ENCODE peak calls at places on chromosomes 11 and 22, in five cellular contexts. L, N, U, R and D are unnamed samples. For H3K4me1, the result is how much of the 10 kb centered on the place peaks cover.

GRCh38 chr11:58658553-58659080 is 36.2 kb downstream of the CNTF start:
- DNase-seq in L (no peak), N (no peak), U (no peak), R (no peak), D (no peak)

GRCh38 chr22:30940655-30941362 is 27.8 kb downstream of the MORC2 start:
- DNase-seq in L (no peak), N (no peak), U (no peak), R (no peak), D (no peak)

GRCh38 chr11:20112291-20113146 is 47.8 kb downstream of the DBX1 start:
- DNase-seq in L (no peak), N (peak), U (no peak), R (peak), D (no peak)

GRCh38 chr22:20438066-20438677 is 547 bp upstream of the SCARF2 start:
- DNase-seq in L (peak), N (no peak), U (no peak), R (no peak), D (no peak)

GRCh38 chr11:15333407-15333806 is 218.7 kb downstream of the INSC start:
- DNase-seq in L (no peak), N (peak), U (no peak), R (no peak), D (no peak)

GRCh38 chr11:115630109-115630700 is 126.0 kb upstream of the CADM1 start:
- DNase-seq in L (no peak), N (peak), U (no peak), R (no peak), D (no peak)

GRCh38 chr11:26851696-26852095 is 129.8 kb upstream of the SLC5A12 start:
- DNase-seq in L (no peak), N (no peak), U (no peak), R (no peak), D (no peak)

GRCh38 chr11:17386331-17387084 is 2.0 kb downstream of the KCNJ11 start:
- DNase-seq in L (peak), N (peak), U (no peak), R (peak), D (no peak)

GRCh38 chr11:122268601-122269130 is 152.7 kb upstream of the BLID start:
- DNase-seq in L (no peak), N (no peak), U (no peak), R (no peak), D (no peak)

GRCh38 chr22:48406161-48406560 is 1421.5 kb downstream of the BRD1 start:
- DNase-seq in L (no peak), N (no peak), U (no peak), R (no peak), D (no peak)

GRCh38 chr22:48405741-48406140 is 1421.9 kb downstream of the BRD1 start:
- DNase-seq in L (no peak), N (no peak), U (no peak), R (no peak), D (no peak)

GRCh38 chr22:48414662-48415061 is 1413.0 kb downstream of the BRD1 start:
- DNase-seq in L (no peak), N (no peak), U (no peak), R (no peak), D (no peak)

GRCh38 chr22:48407256-48407955 is 1420.3 kb downstream of the BRD1 start:
- DNase-seq in L (no peak), N (no peak), U (no peak), R (no peak), D (no peak)

DNA sequence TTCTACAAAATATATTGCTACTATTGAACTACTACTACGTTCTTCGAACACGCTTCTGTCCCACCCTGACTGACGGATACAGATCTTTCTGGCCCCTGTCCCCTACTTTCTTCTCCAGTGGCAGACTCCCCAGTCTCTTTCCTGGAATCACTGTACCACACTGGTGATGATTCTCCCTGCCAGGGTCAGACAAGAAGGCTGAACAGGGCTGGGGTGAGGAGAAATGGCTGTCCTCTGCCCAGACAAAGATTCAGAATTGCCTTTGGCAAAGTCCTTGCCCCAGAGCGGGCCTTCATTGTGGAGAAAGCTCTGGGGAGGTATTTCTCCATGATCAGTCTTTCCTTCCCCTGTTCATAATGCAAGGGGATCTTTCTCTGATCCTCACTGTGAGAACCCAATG is 1417.1 kb downstream of the BRD1 start:
- DNase-seq in L (peak), N (no peak), U (no peak), R (no peak), D (no peak)
- H3K4me1 ChIP-seq in L (under half), N (under half), U (under half), R (under half), D (under half)

GRCh38 chr11:10317281-10317755 is 12.4 kb downstream of the ADM start:
- DNase-seq in L (no peak), N (no peak), U (no peak), R (no peak), D (no peak)
- TF ChIP-seq YY1 in L (no peak), N (no peak), U (no peak), R (no peak), D (no peak)

GRCh38 chr11:61961570-61962212 is 5.7 kb downstream of the FTH1 start:
- DNase-seq in L (no peak), N (no peak), U (no peak), R (no peak), D (no peak)

GRCh38 chr11:61960532-61960931 is 6.9 kb downstream of the FTH1 start:
- DNase-seq in L (no peak), N (no peak), U (no peak), R (no peak), D (no peak)

GRCh38 chr11:61963282-61964057 is 4.0 kb downstream of the FTH1 start:
- DNase-seq in L (no peak), N (no peak), U (peak), R (no peak), D (no peak)

GRCh38 chr11:61963016-61963281 is 4.5 kb downstream of the FTH1 start:
- DNase-seq in L (no peak), N (no peak), U (no peak), R (peak), D (no peak)

DNA sequence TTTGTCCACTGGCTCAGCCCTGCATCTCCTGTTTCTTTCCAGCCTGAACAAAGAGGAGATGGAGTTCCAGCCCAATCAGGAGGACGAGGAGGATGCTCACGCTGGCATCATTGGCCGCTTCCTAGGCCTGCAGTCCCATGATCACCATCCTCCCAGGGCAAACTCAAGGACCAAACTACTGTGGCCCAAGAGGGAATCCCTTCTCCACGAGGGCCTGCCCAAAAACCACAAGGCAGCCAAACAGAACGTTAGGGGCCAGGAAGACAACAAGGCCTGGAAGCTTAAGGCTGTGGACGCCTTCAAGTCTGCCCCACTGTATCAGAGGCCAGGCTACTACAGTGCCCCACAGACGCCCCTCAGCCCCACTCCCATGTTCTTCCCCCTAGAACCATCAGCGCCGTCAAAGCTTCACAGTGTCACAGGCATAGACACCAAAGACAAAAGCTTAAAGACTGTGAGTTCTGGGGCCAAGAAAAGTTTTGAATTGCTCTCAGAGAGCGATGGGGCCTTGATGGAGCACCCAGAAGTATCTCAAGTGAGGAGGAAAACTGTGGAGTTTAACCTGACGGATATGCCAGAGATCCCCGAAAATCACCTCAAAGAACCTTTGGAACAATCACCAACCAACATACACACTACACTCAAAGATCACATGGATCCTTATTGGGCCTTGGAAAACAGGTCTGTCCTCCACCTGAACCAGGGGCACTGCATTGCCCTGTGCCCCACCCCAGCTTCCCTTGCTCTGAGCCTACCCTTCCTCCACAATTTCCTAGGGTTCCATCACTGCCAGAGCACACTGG is 5.0 kb downstream of the FTH1 start:
- DNase-seq in L (no peak), N (no peak), U (no peak), R (no peak), D (no peak)
- H3K4me1 ChIP-seq in L (under half), N (under half), U (under half), R (under half), D (under half)

GRCh38 chr11:36509265-36509664 is 807 bp downstream of the TRAF6 start:
- DNase-seq in L (no peak), N (peak), U (no peak), R (peak), D (no peak)
- TF ChIP-seq YY1 in L (no peak), N (no peak), U (no peak), R (no peak), D (no peak)

GRCh38 chr11:65112226-65112550 is 516 bp downstream of the TM7SF2 start:
- DNase-seq in L (peak), N (no peak), U (no peak), R (no peak), D (no peak)
- H3K4me1 ChIP-seq in L (under half), N (under half), U (under half), R (half or more), D (under half)

DNA sequence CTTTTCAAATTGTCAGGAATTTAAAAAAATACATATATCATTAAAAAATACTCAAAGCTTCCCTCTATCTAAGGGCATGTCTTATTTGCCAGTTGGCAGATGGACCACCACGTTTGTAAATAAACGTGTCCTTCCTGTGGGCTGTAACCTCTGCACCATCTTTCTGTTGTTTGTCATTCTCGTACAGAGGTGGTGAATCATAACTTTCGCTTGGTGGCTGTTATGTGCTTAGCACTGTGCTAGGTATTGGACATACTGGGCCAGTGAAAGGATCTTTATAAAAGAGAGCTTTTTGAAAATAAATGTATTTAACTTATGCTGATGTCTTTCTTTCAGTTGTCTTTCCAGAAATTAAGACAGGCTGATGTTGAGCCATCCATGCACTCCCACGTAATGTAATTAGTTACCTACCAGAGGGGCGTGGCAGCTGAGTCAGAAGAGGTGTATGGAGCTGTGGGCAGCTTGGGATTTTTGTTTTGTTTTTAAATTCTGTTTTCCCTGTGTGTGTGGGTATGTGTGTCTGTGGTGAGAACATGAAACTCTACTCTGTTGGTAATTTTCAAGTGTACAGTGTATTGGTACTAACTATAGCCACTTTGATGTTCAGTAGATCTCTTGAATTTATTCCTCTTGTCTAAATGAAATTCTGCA is 62.7 kb downstream of the TECTA start:
- DNase-seq in L (no peak), N (no peak), U (peak), R (no peak), D (no peak)
- TF ChIP-seq YY1 in L (no peak), N (no peak), U (no peak), R (no peak), D (no peak)

DNA sequence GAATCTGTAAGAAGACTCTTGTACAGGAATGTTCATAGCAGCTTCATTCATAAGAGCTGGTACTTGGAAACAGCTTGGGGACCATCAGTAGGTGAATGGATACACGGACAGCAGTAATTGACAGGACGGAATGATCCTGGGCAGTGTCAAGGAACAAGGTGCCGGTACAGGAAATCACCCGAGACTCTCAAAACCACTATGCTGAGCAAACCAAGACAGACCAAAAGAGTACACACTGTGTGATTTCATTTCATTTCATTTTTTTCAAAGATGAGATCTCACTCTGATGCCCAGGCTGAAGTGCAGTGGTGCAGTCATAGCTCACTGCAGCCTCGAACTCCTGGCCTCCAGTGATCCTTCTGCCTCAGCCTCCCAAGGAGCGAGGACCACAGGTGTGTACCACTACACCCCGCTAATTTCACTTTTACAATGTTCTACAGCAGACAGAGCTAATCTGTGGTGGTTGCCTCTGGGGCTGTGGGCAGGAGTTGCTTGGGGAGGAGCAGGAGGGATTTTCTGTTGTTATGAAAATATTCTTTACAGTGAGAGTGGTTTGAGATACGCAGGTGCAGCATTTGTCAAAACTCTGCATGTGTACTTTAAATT is 15.6 kb downstream of the PARVB start:
- DNase-seq in L (no peak), N (no peak), U (no peak), R (no peak), D (no peak)
- H3K4me1 ChIP-seq in L (under half), N (under half), U (under half), R (under half), D (under half)

GRCh38 chr11:118340437-118340836 is 2.1 kb downstream of the CD3D start:
- DNase-seq in L (no peak), N (no peak), U (no peak), R (no peak), D (no peak)

GRCh38 chr11:118341749-118342489 is 586 bp downstream of the CD3D start:
- DNase-seq in L (no peak), N (no peak), U (no peak), R (no peak), D (no peak)

GRCh38 chr11:118339281-118340045 is 3.0 kb downstream of the CD3D start:
- DNase-seq in L (no peak), N (no peak), U (no peak), R (peak), D (no peak)

GRCh38 chr11:118334746-118335145 is 7.8 kb downstream of the CD3D start:
- DNase-seq in L (no peak), N (no peak), U (no peak), R (no peak), D (no peak)

GRCh38 chr11:118338637-118339061 is 3.9 kb downstream of the CD3D start:
- DNase-seq in L (no peak), N (no peak), U (no peak), R (peak), D (no peak)
- TF ChIP-seq YY1 in L (no peak), N (no peak), U (no peak), R (no peak), D (no peak)

DNA sequence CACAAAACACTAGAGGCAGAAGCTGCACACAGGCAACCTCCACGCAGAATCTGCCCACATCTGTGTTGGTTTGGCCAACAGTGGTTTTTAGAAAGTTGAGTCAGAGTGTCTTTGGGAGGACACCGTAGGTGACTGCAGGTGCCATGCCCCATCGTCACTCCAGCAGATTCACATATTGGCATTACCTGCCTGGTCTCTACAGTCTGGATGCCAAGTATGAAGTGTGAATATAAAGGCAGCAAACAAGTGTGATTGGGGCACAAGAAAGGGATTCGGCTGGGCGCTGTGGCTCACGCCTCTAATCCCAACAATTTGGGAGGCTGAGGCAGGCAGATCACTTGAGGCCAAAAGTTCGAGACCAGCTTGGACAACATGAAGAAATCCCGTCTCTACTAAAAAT is 11.0 kb upstream of the FXYD2 start:
- DNase-seq in L (no peak), N (no peak), U (no peak), R (no peak), D (no peak)
- H3K4me1 ChIP-seq in L (under half), N (under half), U (under half), R (under half), D (under half)